ENCODE peak calls at places on chromosomes 7 and 10, in seven cellular contexts. One of them, this sample, is unnamed.

GRCh38 chr7:66832531-66833351 is 88.3 kb upstream of the TMEM248 start:
- DNase-seq in MM.1S: no peak
- DNase-seq in NCI-H1092 treated with DMSO at 0.1 percent for 48 hours: no peak
- DNase-seq in ELR: no peak
- DNase-seq in fibroblast of gingiva: no peak
- DNase-seq in activated CD4-positive, CD25-positive, alpha-beta regulatory T cell treated with anti-CD3 and anti-CD28 coated beads, Interleukin-2, amount 50 U/mL, for 72 hours: no peak
- DNase-seq in WTC11: no peak
- DNase-seq in this sample: no peak

GRCh38 chr10:100993986-100994708 is 5.5 kb upstream of the LZTS2 start:
- DNase-seq in MM.1S: peak; percentile 5
- DNase-seq in NCI-H1092 treated with DMSO at 0.1 percent for 48 hours: no peak
- DNase-seq in ELR: peak; percentile 62
- DNase-seq in fibroblast of gingiva: no peak
- DNase-seq in activated CD4-positive, CD25-positive, alpha-beta regulatory T cell treated with anti-CD3 and anti-CD28 coated beads, Interleukin-2, amount 50 U/mL, for 72 hours: no peak
- DNase-seq in WTC11: no peak
- DNase-seq in this sample: no peak

GRCh38 chr7:76428868-76429805 is 4.4 kb downstream of the ZP3 start:
- DNase-seq in MM.1S: no peak
- DNase-seq in NCI-H1092 treated with DMSO at 0.1 percent for 48 hours: no peak
- DNase-seq in ELR: peak; percentile 39
- DNase-seq in fibroblast of gingiva: peak; percentile 38
- DNase-seq in activated CD4-positive, CD25-positive, alpha-beta regulatory T cell treated with anti-CD3 and anti-CD28 coated beads, Interleukin-2, amount 50 U/mL, for 72 hours: no peak
- DNase-seq in WTC11: no peak
- DNase-seq in this sample: no peak

GRCh38 chr7:99789441-99790070 is 5.6 kb upstream of the CYP3A4 start:
- DNase-seq in MM.1S: no peak
- DNase-seq in NCI-H1092 treated with DMSO at 0.1 percent for 48 hours: no peak
- DNase-seq in ELR: no peak
- DNase-seq in fibroblast of gingiva: no peak
- DNase-seq in activated CD4-positive, CD25-positive, alpha-beta regulatory T cell treated with anti-CD3 and anti-CD28 coated beads, Interleukin-2, amount 50 U/mL, for 72 hours: no peak
- DNase-seq in WTC11: no peak
- DNase-seq in this sample: no peak

GRCh38 chr10:126191192-126191591 is 197.1 kb downstream of the ADAM12 start:
- DNase-seq in MM.1S: no peak
- DNase-seq in NCI-H1092 treated with DMSO at 0.1 percent for 48 hours: no peak
- DNase-seq in ELR: peak; percentile 20
- DNase-seq in fibroblast of gingiva: no peak
- DNase-seq in activated CD4-positive, CD25-positive, alpha-beta regulatory T cell treated with anti-CD3 and anti-CD28 coated beads, Interleukin-2, amount 50 U/mL, for 72 hours: no peak
- DNase-seq in WTC11: no peak
- DNase-seq in this sample: no peak

GRCh38 chr10:72834183-72834825 is 59.2 kb upstream of the OIT3 start:
- DNase-seq in MM.1S: peak; percentile 46
- DNase-seq in NCI-H1092 treated with DMSO at 0.1 percent for 48 hours: peak; percentile 58
- DNase-seq in ELR: peak; percentile 78
- DNase-seq in fibroblast of gingiva: peak; percentile 69
- DNase-seq in activated CD4-positive, CD25-positive, alpha-beta regulatory T cell treated with anti-CD3 and anti-CD28 coated beads, Interleukin-2, amount 50 U/mL, for 72 hours: no peak
- DNase-seq in WTC11: peak; percentile 19
- DNase-seq in this sample: peak; percentile 43

GRCh38 chr7:50769160-50769484 is 13.6 kb downstream of the GRB10 start:
- DNase-seq in MM.1S: no peak
- DNase-seq in NCI-H1092 treated with DMSO at 0.1 percent for 48 hours: no peak
- DNase-seq in ELR: no peak
- DNase-seq in fibroblast of gingiva: no peak
- DNase-seq in activated CD4-positive, CD25-positive, alpha-beta regulatory T cell treated with anti-CD3 and anti-CD28 coated beads, Interleukin-2, amount 50 U/mL, for 72 hours: no peak
- DNase-seq in WTC11: no peak
- DNase-seq in this sample: no peak

GRCh38 chr7:40717242-40717641 is 582.4 kb downstream of the SUGCT start:
- DNase-seq in MM.1S: peak; percentile 68
- DNase-seq in NCI-H1092 treated with DMSO at 0.1 percent for 48 hours: no peak
- DNase-seq in ELR: peak; percentile 52
- DNase-seq in fibroblast of gingiva: peak; percentile 77
- DNase-seq in activated CD4-positive, CD25-positive, alpha-beta regulatory T cell treated with anti-CD3 and anti-CD28 coated beads, Interleukin-2, amount 50 U/mL, for 72 hours: no peak
- DNase-seq in WTC11: peak; percentile 75
- DNase-seq in this sample: no peak

GRCh38 chr7:74228951-74229900 is 19.4 kb downstream of the LAT2 start:
- DNase-seq in MM.1S: no peak
- DNase-seq in NCI-H1092 treated with DMSO at 0.1 percent for 48 hours: no peak
- DNase-seq in ELR: no peak
- DNase-seq in fibroblast of gingiva: no peak
- DNase-seq in activated CD4-positive, CD25-positive, alpha-beta regulatory T cell treated with anti-CD3 and anti-CD28 coated beads, Interleukin-2, amount 50 U/mL, for 72 hours: no peak
- DNase-seq in WTC11: no peak
- DNase-seq in this sample: no peak